ENCODE peak calls at places on chromosomes 2 and 18, in six cellular contexts. J is CD8-positive, alpha-beta memory T cell; B is naive thymus-derived CD4-positive, alpha-beta T cell; X is mesendoderm; T is SJSA1; F is BJ. O is an unnamed sample.

GRCh38 chr2:233081232-233081730 is 21.1 kb downstream of the INPP5D start:
- DNase-seq in J (no peak), B (peak; percentile 78), X (no peak), T (no peak), F (no peak), O (no peak)

GRCh38 chr2:168449419-168449818 is 6.7 kb upstream of the CERS6 start:
- DNase-seq in J (no peak), B (no peak), X (no peak), T (no peak), F (no peak), O (no peak)

GRCh38 chr2:102082591-102083586 is 59.7 kb upstream of the IL1R1 start:
- DNase-seq in J (no peak), B (peak; percentile 75), X (no peak), T (peak; percentile 66), F (no peak), O (peak; percentile 29)

GRCh38 chr18:24024425-24024824 is 9.9 kb downstream of the TTC39C start:
- DNase-seq in J (no peak), B (no peak), X (no peak), T (no peak), F (no peak), O (no peak)

GRCh38 chr18:24381126-24381525 is 16.5 kb downstream of the OSBPL1A start:
- DNase-seq in J (no peak), B (no peak), X (no peak), T (no peak), F (no peak), O (no peak)

GRCh38 chr2:236636714-236637485 is 67.3 kb downstream of the ACKR3 start:
- DNase-seq in J (no peak), B (no peak), X (no peak), T (no peak), F (no peak), O (no peak)

GRCh38 chr2:118371500-118371899 is 283.2 kb downstream of the INSIG2 start:
- DNase-seq in J (no peak), B (no peak), X (peak; percentile 81), T (peak; percentile 22), F (no peak), O (peak; percentile 18)

GRCh38 chr2:52336951-52337350 is 1305.0 kb upstream of the NRXN1 start:
- DNase-seq in J (no peak), B (no peak), X (peak; percentile 51), T (no peak), F (no peak), O (no peak)

GRCh38 chr2:179224361-179224760 is 40.3 kb downstream of the SESTD1 start:
- DNase-seq in J (no peak), B (no peak), X (peak; percentile 87), T (no peak), F (no peak), O (no peak)

GRCh38 chr2:135182190-135182589 is 130.1 kb downstream of the RAB3GAP1 start:
- DNase-seq in J (no peak), B (no peak), X (peak; percentile 17), T (no peak), F (no peak), O (no peak)

GRCh38 chr2:199596549-199596948 is 138.8 kb upstream of the SATB2 start:
- DNase-seq in J (no peak), B (no peak), X (peak; percentile 60), T (peak; percentile 14), F (no peak), O (peak; percentile 23)

GRCh38 chr2:170177950-170178781 is at the start of gene MYO3B:
- DNase-seq in J (no peak), B (no peak), X (peak; percentile 43), T (no peak), F (peak; percentile 23), O (no peak)

GRCh38 chr2:217664761-217665160 is 338.0 kb downstream of the TNS1 start:
- DNase-seq in J (no peak), B (no peak), X (no peak), T (no peak), F (no peak), O (no peak)
- H3K4me3 ChIP-seq in J (no peak overlapping the region), B (no peak overlapping the region), X (no peak overlapping the region), T (no peak overlapping the region), F (no peak overlapping the region), O (no peak overlapping the region)

GRCh38 chr2:33225350-33225749 is 251.1 kb upstream of the RASGRP3 start:
- DNase-seq in J (no peak), B (no peak), X (no peak), T (no peak), F (no peak), O (no peak)
- H3K4me3 ChIP-seq in J (no peak overlapping the region), B (no peak overlapping the region), X (no peak overlapping the region), T (no peak overlapping the region), F (no peak overlapping the region), O (no peak overlapping the region)

GRCh38 chr18:35028556-35028955 is 12.7 kb upstream of the MAPRE2 start:
- DNase-seq in J (no peak), B (no peak), X (no peak), T (no peak), F (no peak), O (no peak)

GRCh38 chr18:35024965-35025364 is 16.2 kb upstream of the MAPRE2 start:
- DNase-seq in J (no peak), B (no peak), X (no peak), T (no peak), F (peak; percentile 88), O (no peak)

GRCh38 chr18:35024196-35024595 is 17.0 kb upstream of the MAPRE2 start:
- DNase-seq in J (no peak), B (no peak), X (no peak), T (no peak), F (no peak), O (no peak)

GRCh38 chr18:35027206-35027605 is 14.0 kb upstream of the MAPRE2 start:
- DNase-seq in J (no peak), B (peak; percentile 40), X (no peak), T (no peak), F (no peak), O (no peak)

GRCh38 chr18:35026407-35027061 is 14.7 kb upstream of the MAPRE2 start:
- DNase-seq in J (no peak), B (peak; percentile 78), X (peak; percentile 75), T (no peak), F (no peak), O (no peak)
- H3K4me3 ChIP-seq in J (no peak overlapping the region), B (no peak overlapping the region), X (no peak overlapping the region), T (no peak overlapping the region), F (no peak overlapping the region), O (no peak overlapping the region)

DNA sequence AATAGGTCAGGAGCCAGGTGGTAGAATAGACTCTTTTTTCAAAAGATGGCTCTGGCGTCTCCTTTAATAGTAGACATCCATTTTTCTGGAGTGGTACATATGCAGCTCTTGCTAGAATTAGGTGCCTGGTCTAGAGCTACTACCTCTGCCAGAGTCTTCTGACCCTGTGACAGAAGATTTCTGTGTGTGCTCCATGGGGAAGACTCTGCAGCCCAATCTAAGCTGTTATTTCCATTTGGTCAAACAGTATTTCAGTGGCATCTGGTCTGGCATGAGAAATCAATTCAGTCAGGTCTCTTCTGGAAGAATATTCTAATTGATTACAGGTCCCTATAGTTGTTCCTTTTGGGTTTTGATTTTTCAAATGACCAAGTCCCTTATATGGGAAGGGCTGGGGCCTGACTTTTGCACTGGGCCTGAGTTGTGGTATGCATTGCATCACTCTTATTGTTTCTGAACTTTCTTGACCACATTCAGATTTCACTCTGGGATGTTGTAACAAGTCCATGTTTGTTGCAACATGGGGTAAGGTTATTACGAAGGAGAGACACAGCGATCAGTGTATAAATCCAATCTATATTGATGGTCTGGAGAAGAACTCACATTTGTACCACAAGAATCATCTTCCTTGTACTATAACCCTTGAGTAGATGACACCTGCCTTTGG is 12.1 kb downstream of the MXD1 start:
- DNase-seq in J (no peak), B (no peak), X (no peak), T (no peak), F (no peak), O (no peak)
- H3K4me3 ChIP-seq in J (no peak overlapping the region), B (no peak overlapping the region), X (no peak overlapping the region), T (no peak overlapping the region), F (no peak overlapping the region), O (no peak overlapping the region)

DNA sequence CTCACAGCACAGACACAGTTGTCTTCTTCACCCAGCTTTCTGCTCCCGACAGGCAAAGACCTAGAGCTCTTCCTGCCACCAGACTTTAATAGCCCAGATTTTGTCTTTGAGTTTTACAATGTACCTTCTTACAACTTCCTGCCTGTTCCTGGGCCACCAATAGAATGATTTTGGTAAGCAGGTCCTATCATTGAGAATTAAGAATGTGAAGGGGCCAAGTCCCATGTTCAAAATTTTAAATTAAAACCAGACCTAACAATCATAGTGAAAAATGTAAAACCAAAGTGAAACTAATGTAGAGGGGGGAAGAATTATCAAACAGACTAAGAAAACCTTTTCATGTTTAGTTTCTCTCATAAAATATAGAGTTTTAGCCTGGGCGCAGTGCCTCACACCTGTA is 72.8 kb downstream of the SP3 start:
- DNase-seq in J (no peak), B (no peak), X (no peak), T (no peak), F (no peak), O (no peak)
- H3K4me3 ChIP-seq in J (no peak overlapping the region), B (no peak overlapping the region), X (no peak overlapping the region), T (no peak overlapping the region), F (no peak overlapping the region), O (no peak overlapping the region)

DNA sequence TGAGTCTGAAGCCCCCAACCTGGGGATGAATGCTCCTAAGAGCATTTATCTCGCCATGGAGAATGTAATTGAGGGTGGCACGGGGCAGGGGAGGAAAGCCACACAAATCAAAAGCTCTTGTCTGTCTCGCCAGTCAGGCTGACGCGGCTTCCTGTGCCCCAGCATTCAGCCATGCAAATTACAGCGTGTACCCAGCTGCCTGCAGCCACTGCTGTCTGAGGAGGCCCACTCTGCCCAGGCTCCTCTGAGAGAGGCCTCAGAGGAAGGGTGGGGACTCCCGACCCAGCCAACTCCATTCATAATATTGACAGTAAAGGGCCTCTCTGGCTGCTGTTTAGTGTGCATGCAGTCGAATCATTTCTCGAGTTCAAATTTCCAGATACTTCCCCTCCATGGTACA is 22.0 kb downstream of the SMAD7 start:
- DNase-seq in J (peak; percentile 70), B (peak; percentile 64), X (peak; percentile 22), T (peak; percentile 63), F (no peak), O (peak; percentile 70)
- H3K4me3 ChIP-seq in J (peak overlapping the region; percentile 21), B (peak overlapping the region; percentile 12), X (no peak overlapping the region), T (no peak overlapping the region), F (no peak overlapping the region), O (no peak overlapping the region)

GRCh38 chr2:162013514-162014205 is 60.4 kb downstream of the DPP4 start:
- DNase-seq in J (no peak), B (peak; percentile 64), X (no peak), T (no peak), F (no peak), O (no peak)
- H3K4me3 ChIP-seq in J (peak overlapping the region; percentile 19), B (peak overlapping the region; percentile 11), X (no peak overlapping the region), T (no peak overlapping the region), F (no peak overlapping the region), O (no peak overlapping the region)

GRCh38 chr2:149472413-149472812 is 115.2 kb downstream of the MMADHC start:
- DNase-seq in J (no peak), B (no peak), X (no peak), T (no peak), F (no peak), O (no peak)
- H3K4me3 ChIP-seq in J (no peak overlapping the region), B (no peak overlapping the region), X (no peak overlapping the region), T (no peak overlapping the region), F (no peak overlapping the region), O (no peak overlapping the region)